ENCODE peak calls at places on chromosome 16, in four cellular contexts. One of them, this sample, is unnamed.

GRCh38 chr16:47927330-47927729 is 228.5 kb downstream of the ABCC12 start:
- DNase-seq in tibial nerve: no peak
- DNase-seq in head of caudate nucleus: no peak
- DNase-seq in osteocyte: no peak
- DNase-seq in this sample: no peak

GRCh38 chr16:81604960-81605383 is 160.4 kb downstream of the CMIP start:
- DNase-seq in tibial nerve: no peak
- DNase-seq in head of caudate nucleus: no peak
- DNase-seq in osteocyte: no peak
- DNase-seq in this sample: peak; percentile 93

GRCh38 chr16:58451945-58452401 is 48.0 kb upstream of the NDRG4 start:
- DNase-seq in tibial nerve: no peak
- DNase-seq in head of caudate nucleus: no peak
- DNase-seq in osteocyte: no peak
- DNase-seq in this sample: no peak

GRCh38 chr16:72094266-72094610 is 591 bp downstream of the DHX38 start:
- DNase-seq in tibial nerve: no peak
- DNase-seq in head of caudate nucleus: peak; percentile 30
- DNase-seq in osteocyte: no peak
- DNase-seq in this sample: peak; percentile 36

GRCh38 chr16:56688762-56689161 is 6.5 kb downstream of the MT1X start:
- DNase-seq in tibial nerve: no peak
- DNase-seq in head of caudate nucleus: no peak
- DNase-seq in osteocyte: no peak
- DNase-seq in this sample: no peak

GRCh38 chr16:78407191-78407590 is 307.7 kb downstream of the WWOX start:
- DNase-seq in tibial nerve: no peak
- DNase-seq in head of caudate nucleus: no peak
- DNase-seq in osteocyte: no peak
- DNase-seq in this sample: no peak

GRCh38 chr16:66832661-66833305 is 2.0 kb upstream of the NAE1 start:
- DNase-seq in tibial nerve: no peak
- DNase-seq in head of caudate nucleus: no peak
- DNase-seq in osteocyte: no peak
- DNase-seq in this sample: no peak

GRCh38 chr16:84387021-84387420 is 18.7 kb downstream of the ATP2C2 start:
- DNase-seq in tibial nerve: no peak
- DNase-seq in head of caudate nucleus: no peak
- DNase-seq in osteocyte: no peak
- DNase-seq in this sample: no peak

GRCh38 chr16:48978501-48978900 is 303.1 kb downstream of the CBLN1 start:
- DNase-seq in tibial nerve: no peak
- DNase-seq in head of caudate nucleus: no peak
- DNase-seq in osteocyte: no peak
- DNase-seq in this sample: no peak

GRCh38 chr16:13994239-13995106 is 74.5 kb downstream of the ERCC4 start:
- DNase-seq in tibial nerve: no peak
- DNase-seq in head of caudate nucleus: no peak
- DNase-seq in osteocyte: no peak
- DNase-seq in this sample: no peak

GRCh38 chr16:424033-424622 is 1.3 kb upstream of the RAB11FIP3 start:
- DNase-seq in tibial nerve: peak; percentile 40
- DNase-seq in head of caudate nucleus: peak; percentile 52
- DNase-seq in osteocyte: no peak
- DNase-seq in this sample: peak; percentile 80

GRCh38 chr16:85093705-85094104 is 18.6 kb downstream of the CIBAR2 start:
- DNase-seq in tibial nerve: no peak
- DNase-seq in head of caudate nucleus: no peak
- DNase-seq in osteocyte: no peak
- DNase-seq in this sample: no peak

GRCh38 chr16:86044241-86044671 is 145.3 kb downstream of the IRF8 start:
- DNase-seq in tibial nerve: no peak
- DNase-seq in head of caudate nucleus: no peak
- DNase-seq in osteocyte: no peak
- DNase-seq in this sample: peak; percentile 70

GRCh38 chr16:86668136-86668535 is 89.8 kb downstream of the FOXL1 start:
- DNase-seq in tibial nerve: no peak
- DNase-seq in head of caudate nucleus: no peak
- DNase-seq in osteocyte: no peak
- DNase-seq in this sample: no peak

GRCh38 chr16:86585821-86586611 is 7.7 kb downstream of the FOXL1 start:
- DNase-seq in tibial nerve: no peak
- DNase-seq in head of caudate nucleus: no peak
- DNase-seq in osteocyte: no peak
- DNase-seq in this sample: peak; percentile 73

GRCh38 chr16:22642689-22643088 is 132.0 kb downstream of the NPIPB5 start:
- DNase-seq in tibial nerve: no peak
- DNase-seq in head of caudate nucleus: no peak
- DNase-seq in osteocyte: peak; percentile 81
- DNase-seq in this sample: no peak

GRCh38 chr16:22188595-22189442 is 17.3 kb upstream of the EEF2K start:
- DNase-seq in tibial nerve: peak; percentile 39
- DNase-seq in head of caudate nucleus: peak; percentile 58
- DNase-seq in osteocyte: no peak
- DNase-seq in this sample: peak; percentile 77

GRCh38 chr16:85912271-85912974 is 13.5 kb downstream of the IRF8 start:
- DNase-seq in tibial nerve: peak; percentile 50
- DNase-seq in head of caudate nucleus: no peak
- DNase-seq in osteocyte: no peak
- DNase-seq in this sample: no peak

This sample was measured in hepatic stellate cell.